ENCODE peak calls at places on chromosomes 2 and 18, in five cellular contexts. One of them, this sample, is unnamed.

GRCh38 chr2:182368446-182368845 is 58.4 kb downstream of the PDE1A start:
- DNase-seq in psoas muscle: no peak
- DNase-seq in K562: no peak
- DNase-seq in H9: no peak
- DNase-seq in heart right ventricle: no peak
- DNase-seq in this sample: no peak

GRCh38 chr18:8350628-8351027 is 258.6 kb upstream of the RAB12 start:
- DNase-seq in psoas muscle: no peak
- DNase-seq in K562: no peak
- DNase-seq in H9: no peak
- DNase-seq in heart right ventricle: no peak
- DNase-seq in this sample: no peak

GRCh38 chr2:128995086-128995485 is 676.4 kb upstream of the HS6ST1 start:
- DNase-seq in K562: no peak
- DNase-seq in heart right ventricle: no peak
- DNase-seq in H9: no peak
- DNase-seq in psoas muscle: no peak
- DNase-seq in this sample: no peak

GRCh38 chr2:188187726-188188125 is 103.9 kb upstream of the GULP1 start:
- DNase-seq in H9: no peak
- DNase-seq in psoas muscle: no peak
- DNase-seq in K562: no peak
- DNase-seq in heart right ventricle: no peak
- DNase-seq in this sample: no peak

GRCh38 chr2:71583876-71584275 is 130.5 kb downstream of the DYSF start:
- DNase-seq in K562: no peak
- DNase-seq in H9: no peak
- DNase-seq in psoas muscle: peak
- DNase-seq in heart right ventricle: no peak
- DNase-seq in this sample: no peak

GRCh38 chr2:157940024-157940423 is 63.9 kb upstream of the ACVR1 start:
- DNase-seq in H9: no peak
- DNase-seq in psoas muscle: no peak
- DNase-seq in K562: no peak
- DNase-seq in heart right ventricle: no peak
- DNase-seq in this sample: no peak

GRCh38 chr18:41265047-41265446 is 690.0 kb upstream of the PIK3C3 start:
- DNase-seq in psoas muscle: no peak
- DNase-seq in H9: no peak
- DNase-seq in K562: no peak
- DNase-seq in heart right ventricle: no peak
- DNase-seq in this sample: no peak

GRCh38 chr2:232875256-232876070 is 5.4 kb downstream of the SNORC start:
- DNase-seq in H9: peak
- DNase-seq in psoas muscle: no peak
- DNase-seq in heart right ventricle: no peak
- DNase-seq in K562: no peak
- DNase-seq in this sample: no peak

GRCh38 chr2:128734521-128735295 is 416.0 kb upstream of the HS6ST1 start:
- DNase-seq in H9: peak
- DNase-seq in heart right ventricle: no peak
- DNase-seq in psoas muscle: peak
- DNase-seq in K562: no peak
- DNase-seq in this sample: peak

GRCh38 chr2:157292853-157293252 is 32.8 kb downstream of the ERMN start:
- DNase-seq in H9: no peak
- DNase-seq in heart right ventricle: no peak
- DNase-seq in K562: no peak
- DNase-seq in psoas muscle: no peak
- DNase-seq in this sample: no peak

GRCh38 chr2:68414862-68415261 is 49.8 kb downstream of the PLEK start:
- DNase-seq in H9: no peak
- DNase-seq in heart right ventricle: no peak
- DNase-seq in psoas muscle: no peak
- DNase-seq in K562: no peak
- DNase-seq in this sample: no peak

GRCh38 chr2:101327863-101328394 is 19.4 kb upstream of the RNF149 start:
- DNase-seq in psoas muscle: no peak
- DNase-seq in K562: no peak
- DNase-seq in heart right ventricle: no peak
- DNase-seq in H9: peak
- DNase-seq in this sample: peak

GRCh38 chr2:152250421-152251100 is 75.0 kb upstream of the STAM2 start:
- DNase-seq in psoas muscle: no peak
- DNase-seq in heart right ventricle: no peak
- DNase-seq in H9: no peak
- DNase-seq in K562: no peak
- DNase-seq in this sample: no peak

GRCh38 chr2:218260742-218261423 is at the start of gene GPBAR1:
- DNase-seq in H9: peak
- DNase-seq in heart right ventricle: peak
- DNase-seq in K562: no peak
- DNase-seq in psoas muscle: peak
- DNase-seq in this sample: no peak
- H3K27ac ChIP-seq in H9: no peak
- H3K27ac ChIP-seq in heart right ventricle: peak
- H3K27ac ChIP-seq in K562: no peak
- H3K27ac ChIP-seq in psoas muscle: peak
- H3K27ac ChIP-seq in this sample: peak

DNA sequence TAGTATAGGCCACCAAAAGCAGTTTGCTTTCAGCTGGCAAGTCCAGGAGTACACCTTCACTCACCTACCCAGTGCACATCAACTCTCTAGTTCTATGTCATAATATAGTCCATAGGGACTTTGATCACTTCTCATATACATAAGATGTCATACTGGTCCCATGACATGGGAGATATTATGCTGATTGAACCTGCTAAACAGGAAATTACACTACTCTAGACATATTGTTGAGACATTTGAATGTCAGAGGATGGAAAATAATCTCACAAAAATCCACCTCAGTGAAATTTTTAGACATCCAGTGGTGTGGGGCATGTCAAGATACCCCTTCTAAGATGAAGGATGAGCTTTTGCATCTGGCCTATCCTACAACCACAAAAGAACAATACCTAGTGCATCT is 322.5 kb downstream of the EN1 start:
- DNase-seq in K562: no peak
- DNase-seq in heart right ventricle: no peak
- DNase-seq in psoas muscle: no peak
- DNase-seq in H9: no peak
- DNase-seq in this sample: no peak
- H3K27ac ChIP-seq in K562: no peak
- H3K27ac ChIP-seq in heart right ventricle: no peak
- H3K27ac ChIP-seq in psoas muscle: no peak
- H3K27ac ChIP-seq in H9: no peak
- H3K27ac ChIP-seq in this sample: no peak

DNA sequence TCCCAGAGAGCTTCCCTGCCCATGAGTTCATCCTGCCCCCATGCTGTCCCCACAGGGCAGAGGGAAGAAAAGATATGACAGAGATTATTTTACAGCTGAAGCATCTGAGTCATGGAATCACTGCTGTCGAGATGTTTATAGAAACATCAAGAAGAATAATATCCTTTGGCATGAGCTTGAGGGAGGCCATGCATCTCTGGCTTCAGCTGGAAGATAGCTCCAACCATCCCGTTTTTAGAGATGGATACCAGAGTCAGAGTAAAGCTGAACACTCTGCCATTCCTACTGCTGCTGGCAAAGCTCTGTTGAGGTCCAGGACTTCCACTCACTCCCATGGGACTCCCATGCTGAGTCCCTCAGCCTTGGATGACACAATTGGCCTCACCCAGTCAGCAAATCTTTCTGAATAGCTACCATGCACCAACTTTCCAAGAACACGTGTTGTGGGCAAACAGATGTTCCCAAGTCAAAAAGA is 167.8 kb downstream of the TTC32 start:
- DNase-seq in K562: no peak
- DNase-seq in psoas muscle: no peak
- DNase-seq in heart right ventricle: no peak
- DNase-seq in H9: no peak
- DNase-seq in this sample: no peak
- H3K27ac ChIP-seq in K562: no peak
- H3K27ac ChIP-seq in psoas muscle: no peak
- H3K27ac ChIP-seq in heart right ventricle: no peak
- H3K27ac ChIP-seq in H9: no peak
- H3K27ac ChIP-seq in this sample: no peak

DNA sequence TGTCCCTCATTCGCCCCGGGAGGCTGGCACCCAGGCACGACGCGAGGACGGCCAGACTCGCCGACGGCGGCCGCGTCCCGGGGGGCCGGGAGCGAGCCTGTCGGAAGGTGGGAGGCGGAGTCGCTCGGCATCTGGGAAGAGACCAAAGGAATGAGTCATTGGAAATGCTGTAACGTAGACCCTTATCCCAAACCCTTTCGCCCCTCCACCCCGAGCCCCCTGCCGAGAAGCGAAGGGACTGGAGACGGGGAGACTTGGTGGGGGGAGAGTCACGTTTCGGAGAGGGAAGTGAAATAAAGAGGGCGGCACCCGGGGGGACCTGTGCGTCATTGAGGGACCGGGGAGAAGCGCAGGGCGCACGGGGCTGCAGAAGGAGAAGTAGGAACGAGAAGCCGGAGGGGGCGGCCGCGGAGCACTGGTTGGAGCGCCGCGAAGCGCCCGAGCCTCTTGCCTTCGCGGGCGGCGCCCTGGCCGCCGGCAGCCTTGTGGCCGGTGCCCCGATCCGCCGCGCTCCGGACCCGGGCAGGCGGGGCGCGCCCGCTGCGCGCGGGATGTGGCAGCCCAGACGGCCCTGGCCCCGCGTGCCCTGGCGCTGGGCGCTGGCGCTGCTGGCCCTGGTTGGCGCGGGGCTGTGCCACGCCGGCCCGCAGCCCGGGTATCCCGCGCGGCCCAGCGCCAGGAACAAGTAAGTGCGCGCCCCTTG is at the start of gene EMILIN2:
- DNase-seq in K562: peak
- DNase-seq in H9: peak
- DNase-seq in heart right ventricle: peak
- DNase-seq in psoas muscle: peak
- DNase-seq in this sample: peak
- H3K27ac ChIP-seq in K562: no peak
- H3K27ac ChIP-seq in H9: no peak
- H3K27ac ChIP-seq in heart right ventricle: peak
- H3K27ac ChIP-seq in psoas muscle: peak
- H3K27ac ChIP-seq in this sample: peak

GRCh38 chr2:197835293-197835692 is 30.9 kb downstream of the PLCL1 start:
- DNase-seq in heart right ventricle: no peak
- DNase-seq in psoas muscle: no peak
- DNase-seq in K562: no peak
- DNase-seq in H9: no peak
- DNase-seq in this sample: no peak

GRCh38 chr2:197838036-197838435 is 33.6 kb downstream of the PLCL1 start:
- DNase-seq in K562: no peak
- DNase-seq in H9: no peak
- DNase-seq in heart right ventricle: no peak
- DNase-seq in psoas muscle: no peak
- DNase-seq in this sample: no peak

GRCh38 chr2:197839327-197839726 is 34.9 kb downstream of the PLCL1 start:
- DNase-seq in heart right ventricle: no peak
- DNase-seq in K562: no peak
- DNase-seq in psoas muscle: no peak
- DNase-seq in H9: no peak
- DNase-seq in this sample: no peak

DNA sequence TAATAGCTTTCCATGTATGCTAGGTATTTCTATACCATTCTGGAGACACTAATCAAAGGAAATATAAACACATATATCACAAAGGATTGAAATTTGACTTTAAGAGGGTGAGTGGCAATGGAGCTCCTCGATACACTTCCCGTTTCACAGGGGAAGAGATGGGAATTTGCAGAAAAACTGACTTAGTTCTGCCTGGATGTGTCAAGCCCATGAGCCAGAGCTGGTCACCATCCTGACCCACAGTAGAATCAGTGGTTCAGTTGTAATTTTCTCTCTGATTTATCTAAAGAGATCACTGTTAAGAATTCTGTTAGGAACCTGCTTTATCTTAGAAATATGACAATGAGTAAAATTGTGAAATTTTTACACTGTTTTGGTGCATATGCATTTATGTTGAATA is 34.2 kb downstream of the PLCL1 start:
- DNase-seq in heart right ventricle: no peak
- DNase-seq in K562: no peak
- DNase-seq in psoas muscle: no peak
- DNase-seq in H9: no peak
- DNase-seq in this sample: no peak
- H3K27ac ChIP-seq in heart right ventricle: peak
- H3K27ac ChIP-seq in K562: no peak
- H3K27ac ChIP-seq in psoas muscle: no peak
- H3K27ac ChIP-seq in H9: no peak
- H3K27ac ChIP-seq in this sample: no peak

GRCh38 chr2:239319261-239319661 is 81.6 kb downstream of the HDAC4 start:
- DNase-seq in K562: peak
- DNase-seq in heart right ventricle: no peak
- DNase-seq in psoas muscle: peak
- DNase-seq in H9: peak
- DNase-seq in this sample: no peak
- H3K27ac ChIP-seq in K562: peak
- H3K27ac ChIP-seq in heart right ventricle: peak
- H3K27ac ChIP-seq in psoas muscle: peak
- H3K27ac ChIP-seq in H9: no peak
- H3K27ac ChIP-seq in this sample: no peak

DNA sequence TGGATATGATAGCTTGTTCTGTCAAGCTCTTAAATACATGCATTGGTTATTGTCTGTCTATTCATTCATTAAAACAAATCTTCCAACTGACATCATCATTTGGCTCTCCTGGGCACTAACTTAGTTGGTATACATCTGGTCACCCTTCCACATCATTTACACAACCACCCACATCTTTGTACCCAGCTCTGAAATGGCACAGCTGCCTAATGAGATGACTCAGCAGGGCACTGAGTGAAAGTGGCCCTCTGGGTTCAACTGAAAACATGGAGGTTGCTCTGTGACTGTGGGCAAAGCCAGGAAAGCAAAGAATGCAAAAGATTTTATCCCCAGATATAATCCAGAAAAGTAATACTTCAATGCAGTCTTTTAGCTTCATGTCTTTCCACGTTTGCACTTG is 234.0 kb upstream of the MAP2 start:
- DNase-seq in H9: no peak
- DNase-seq in psoas muscle: no peak
- DNase-seq in heart right ventricle: no peak
- DNase-seq in K562: no peak
- DNase-seq in this sample: no peak
- H3K27ac ChIP-seq in H9: no peak
- H3K27ac ChIP-seq in psoas muscle: no peak
- H3K27ac ChIP-seq in heart right ventricle: no peak
- H3K27ac ChIP-seq in K562: no peak
- H3K27ac ChIP-seq in this sample: no peak

GRCh38 chr2:112977559-112978056 is at the start of gene IL36G:
- DNase-seq in H9: no peak
- DNase-seq in psoas muscle: no peak
- DNase-seq in heart right ventricle: no peak
- DNase-seq in K562: no peak
- DNase-seq in this sample: no peak

GRCh38 chr2:112972423-112973086 is 5.3 kb upstream of the IL36G start:
- DNase-seq in K562: no peak
- DNase-seq in H9: no peak
- DNase-seq in heart right ventricle: no peak
- DNase-seq in psoas muscle: no peak
- DNase-seq in this sample: no peak

DNA sequence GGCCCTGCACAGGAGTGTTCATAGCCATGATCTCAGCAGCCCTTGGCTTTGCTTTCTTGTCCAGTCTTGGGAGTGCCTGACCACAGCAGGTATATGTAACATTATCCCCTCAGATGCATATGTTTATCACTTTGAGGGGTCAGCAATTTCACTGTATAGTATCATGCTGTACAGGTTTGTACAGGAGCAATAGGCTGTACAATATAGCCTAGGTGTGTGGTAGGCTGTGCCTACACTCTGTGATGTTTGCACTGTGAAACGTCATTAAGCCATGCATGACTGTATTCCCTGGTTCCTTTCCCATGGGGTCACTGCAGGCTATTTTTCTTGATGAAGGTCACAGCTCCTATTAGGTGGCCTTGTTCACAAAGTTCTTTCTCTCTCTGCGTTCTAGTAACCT is 4.7 kb upstream of the IL36G start:
- DNase-seq in K562: no peak
- DNase-seq in psoas muscle: no peak
- DNase-seq in H9: no peak
- DNase-seq in heart right ventricle: no peak
- DNase-seq in this sample: no peak
- H3K27ac ChIP-seq in K562: no peak
- H3K27ac ChIP-seq in psoas muscle: no peak
- H3K27ac ChIP-seq in H9: no peak
- H3K27ac ChIP-seq in heart right ventricle: no peak
- H3K27ac ChIP-seq in this sample: no peak